ENCODE peak calls at places on chromosomes 5 and 9, in eight cellular contexts. One of them, this sample, is unnamed.
A peak's percentile ranks its signal among the peaks of the same experiment; 100 is the strongest.

GRCh38 chr9:2771661-2772060 is 54.4 kb downstream of the KCNV2 start:
- DNase-seq in immature natural killer cell: no peak
- DNase-seq in T-helper 17 cell: no peak
- DNase-seq in activated gamma-delta T cell treated with Interleukin-2 at 50 U/mL for 16 hours: no peak
- DNase-seq in endothelial cell: no peak
- DNase-seq in GM06990: no peak
- DNase-seq in Daoy: no peak
- DNase-seq in D341Med: no peak
- DNase-seq in this sample: no peak

GRCh38 chr5:33890147-33890546 is 1.6 kb downstream of the ADAMTS12 start:
- DNase-seq in immature natural killer cell: no peak
- DNase-seq in T-helper 17 cell: no peak
- DNase-seq in activated gamma-delta T cell treated with Interleukin-2 at 50 U/mL for 16 hours: no peak
- DNase-seq in endothelial cell: no peak
- DNase-seq in GM06990: no peak
- DNase-seq in Daoy: no peak
- DNase-seq in D341Med: no peak
- DNase-seq in this sample: peak; percentile 48

GRCh38 chr5:24363789-24364534 is 280.8 kb downstream of the CDH10 start:
- DNase-seq in immature natural killer cell: no peak
- DNase-seq in T-helper 17 cell: no peak
- DNase-seq in activated gamma-delta T cell treated with Interleukin-2 at 50 U/mL for 16 hours: no peak
- DNase-seq in endothelial cell: no peak
- DNase-seq in GM06990: no peak
- DNase-seq in Daoy: no peak
- DNase-seq in D341Med: no peak
- DNase-seq in this sample: no peak

GRCh38 chr5:75928992-75929391 is 154.2 kb upstream of the SV2C start:
- DNase-seq in immature natural killer cell: no peak
- DNase-seq in T-helper 17 cell: no peak
- DNase-seq in activated gamma-delta T cell treated with Interleukin-2 at 50 U/mL for 16 hours: no peak
- DNase-seq in endothelial cell: no peak
- DNase-seq in GM06990: no peak
- DNase-seq in Daoy: no peak
- DNase-seq in D341Med: peak; percentile 24
- DNase-seq in this sample: no peak

GRCh38 chr5:61471352-61471751 is 139.3 kb downstream of the ZSWIM6 start:
- DNase-seq in immature natural killer cell: no peak
- DNase-seq in T-helper 17 cell: no peak
- DNase-seq in activated gamma-delta T cell treated with Interleukin-2 at 50 U/mL for 16 hours: no peak
- DNase-seq in endothelial cell: no peak
- DNase-seq in GM06990: no peak
- DNase-seq in Daoy: no peak
- DNase-seq in D341Med: no peak
- DNase-seq in this sample: no peak

GRCh38 chr5:139903805-139904565 is 108.4 kb downstream of the PSD2 start:
- DNase-seq in immature natural killer cell: no peak
- DNase-seq in T-helper 17 cell: no peak
- DNase-seq in activated gamma-delta T cell treated with Interleukin-2 at 50 U/mL for 16 hours: no peak
- DNase-seq in endothelial cell: peak; percentile 35
- DNase-seq in GM06990: peak; percentile 51
- DNase-seq in Daoy: peak; percentile 25
- DNase-seq in D341Med: peak; percentile 82
- DNase-seq in this sample: no peak

GRCh38 chr5:33306758-33307157 is 134.0 kb upstream of the TARS1 start:
- DNase-seq in immature natural killer cell: no peak
- DNase-seq in T-helper 17 cell: no peak
- DNase-seq in activated gamma-delta T cell treated with Interleukin-2 at 50 U/mL for 16 hours: no peak
- DNase-seq in endothelial cell: no peak
- DNase-seq in GM06990: no peak
- DNase-seq in Daoy: no peak
- DNase-seq in D341Med: no peak
- DNase-seq in this sample: peak; percentile 52

GRCh38 chr5:151125421-151125820 is 32.2 kb downstream of the ANXA6 start:
- DNase-seq in immature natural killer cell: no peak
- DNase-seq in T-helper 17 cell: no peak
- DNase-seq in activated gamma-delta T cell treated with Interleukin-2 at 50 U/mL for 16 hours: no peak
- DNase-seq in endothelial cell: no peak
- DNase-seq in GM06990: peak; percentile 38
- DNase-seq in Daoy: no peak
- DNase-seq in D341Med: no peak
- DNase-seq in this sample: no peak

This sample was measured in astrocyte of the spinal cord.